ENCODE peak calls at places on chromosomes 2 and 18, in seven cellular contexts. M, S, U, W, F, Y and C are unnamed samples. For H3K4me1, the result is how much of the 10 kb centered on the place peaks cover.

GRCh38 chr2:164847966-164848365 is 6.3 kb upstream of the COBLL1 start:
- DNase-seq in M (no peak), S (no peak), U (no peak), W (no peak), F (no peak), Y (no peak), C (no peak)

GRCh38 chr2:77054938-77055337 is 467.2 kb downstream of the LRRTM4 start:
- DNase-seq in M (no peak), S (no peak), U (peak), W (no peak), F (no peak), Y (no peak), C (no peak)

GRCh38 chr2:88253375-88253774 is 83.2 kb downstream of the THNSL2 start:
- DNase-seq in M (no peak), S (no peak), U (no peak), W (no peak), F (no peak), Y (no peak), C (no peak)

GRCh38 chr18:58132595-58133191 is 88.7 kb downstream of the NEDD4L start:
- DNase-seq in M (no peak), S (no peak), U (no peak), W (no peak), F (no peak), Y (no peak), C (no peak)

GRCh38 chr2:134706587-134707329 is 12.0 kb downstream of the TMEM163 start:
- DNase-seq in M (no peak), S (no peak), U (no peak), W (no peak), F (no peak), Y (no peak), C (no peak)

GRCh38 chr18:62617793-62618591 is 95.2 kb downstream of the ZCCHC2 start:
- DNase-seq in M (no peak), S (no peak), U (no peak), W (no peak), F (no peak), Y (no peak), C (no peak)

GRCh38 chr2:190533175-190533967 is 1.2 kb downstream of the NEMP2 start:
- DNase-seq in M (no peak), S (no peak), U (no peak), W (peak), F (no peak), Y (no peak), C (no peak)

GRCh38 chr18:23169683-23170082 is 34.4 kb downstream of the CABLES1 start:
- DNase-seq in M (no peak), S (no peak), U (no peak), W (no peak), F (no peak), Y (peak), C (no peak)

GRCh38 chr2:39313575-39313974 is 69.8 kb upstream of the CDKL4 start:
- DNase-seq in M (no peak), S (no peak), U (no peak), W (no peak), F (no peak), Y (no peak), C (no peak)

GRCh38 chr2:216286616-216287231 is 85.6 kb downstream of the MARCHF4 start:
- DNase-seq in M (no peak), S (no peak), U (no peak), W (no peak), F (no peak), Y (no peak), C (no peak)

GRCh38 chr2:234679766-234680687 is 183.1 kb upstream of the ARL4C start:
- DNase-seq in M (no peak), S (no peak), U (no peak), W (peak), F (peak), Y (no peak), C (no peak)

GRCh38 chr2:104857262-104858221 is 3.6 kb downstream of the POU3F3 start:
- DNase-seq in M (no peak), S (no peak), U (peak), W (no peak), F (no peak), Y (no peak), C (no peak)

GRCh38 chr2:196584903-196585302 is 54.6 kb upstream of the CCDC150 start:
- DNase-seq in M (no peak), S (no peak), U (no peak), W (no peak), F (no peak), Y (no peak), C (no peak)

GRCh38 chr2:61970807-61971556 is 65.5 kb downstream of the COMMD1 start:
- DNase-seq in M (no peak), S (no peak), U (peak), W (no peak), F (no peak), Y (no peak), C (no peak)

GRCh38 chr2:14572588-14573089 is 59.9 kb upstream of the LRATD1 start:
- DNase-seq in M (no peak), S (no peak), U (no peak), W (no peak), F (no peak), Y (no peak), C (no peak)

GRCh38 chr2:209388416-209389037 is 35.3 kb upstream of the MAP2 start:
- DNase-seq in M (no peak), S (no peak), U (no peak), W (no peak), F (no peak), Y (no peak), C (no peak)

GRCh38 chr2:205527801-205528200 is 154.5 kb upstream of the NRP2 start:
- DNase-seq in M (no peak), S (no peak), U (no peak), W (no peak), F (no peak), Y (no peak), C (no peak)

GRCh38 chr18:23094411-23095165 is 40.7 kb upstream of the CABLES1 start:
- DNase-seq in M (no peak), S (no peak), U (peak), W (no peak), F (no peak), Y (peak), C (no peak)

GRCh38 chr18:58338961-58339722 is 289.7 kb downstream of the ALPK2 start:
- DNase-seq in M (no peak), S (no peak), U (peak), W (no peak), F (no peak), Y (no peak), C (peak)

GRCh38 chr2:58973831-58974281 is 732.7 kb upstream of the FANCL start:
- DNase-seq in M (no peak), S (peak), U (peak), W (no peak), F (no peak), Y (no peak), C (no peak)

GRCh38 chr18:48573632-48574293 is 34.9 kb downstream of the CTIF start:
- DNase-seq in M (no peak), S (no peak), U (no peak), W (no peak), F (no peak), Y (peak), C (no peak)

GRCh38 chr2:240911641-240912265 is 5.6 kb downstream of the CROCC2 start:
- DNase-seq in M (no peak), S (no peak), U (no peak), W (no peak), F (no peak), Y (no peak), C (no peak)

GRCh38 chr2:232464534-232464865 is 8.5 kb downstream of the ALPI start:
- DNase-seq in M (no peak), S (no peak), U (no peak), W (no peak), F (no peak), Y (no peak), C (no peak)

GRCh38 chr2:190179754-190180312 is 117.3 kb upstream of the MSTN start:
- DNase-seq in M (no peak), S (no peak), U (peak), W (no peak), F (no peak), Y (no peak), C (no peak)

GRCh38 chr2:144504191-144504590 is 15.7 kb downstream of the ZEB2 start:
- DNase-seq in M (no peak), S (no peak), U (peak), W (no peak), F (no peak), Y (no peak), C (no peak)

DNA sequence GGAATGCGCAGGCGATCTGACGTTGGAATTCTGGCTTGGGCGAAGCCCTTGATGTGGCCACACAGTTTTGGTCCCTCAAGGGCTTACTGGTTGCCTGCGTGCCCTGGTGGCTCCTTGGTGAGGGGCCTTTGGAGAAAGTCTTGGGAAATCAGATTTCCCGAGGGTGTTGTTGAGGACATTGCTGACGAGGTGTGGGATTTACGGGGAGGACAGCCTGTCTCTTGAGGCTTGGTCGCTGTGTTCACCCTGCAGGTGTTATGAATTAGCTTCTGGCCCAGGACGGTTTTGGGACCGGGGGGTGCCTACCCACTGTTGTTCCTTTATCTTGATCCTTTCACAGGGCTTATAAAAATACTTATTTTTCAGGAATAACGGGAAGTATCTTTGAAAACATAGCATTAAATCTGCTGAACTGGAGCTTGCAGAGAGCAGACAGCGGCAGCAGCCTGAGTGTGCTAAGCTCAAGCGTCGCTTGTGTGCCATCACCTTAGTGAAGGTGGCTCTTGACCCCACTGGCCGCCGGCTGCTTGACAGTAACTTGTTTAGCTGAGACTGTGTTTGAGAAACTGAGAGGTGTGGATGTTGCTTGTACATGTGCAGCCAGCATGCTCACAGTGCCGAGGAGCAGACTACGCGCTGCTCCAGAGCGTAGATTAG is 4.2 kb downstream of the CTDP1 start:
- DNase-seq in M (no peak), S (no peak), U (no peak), W (no peak), F (no peak), Y (peak), C (no peak)
- H3K4me1 ChIP-seq in M (under half), S (under half), U (under half), W (under half), F (under half), Y (under half), C (under half)

DNA sequence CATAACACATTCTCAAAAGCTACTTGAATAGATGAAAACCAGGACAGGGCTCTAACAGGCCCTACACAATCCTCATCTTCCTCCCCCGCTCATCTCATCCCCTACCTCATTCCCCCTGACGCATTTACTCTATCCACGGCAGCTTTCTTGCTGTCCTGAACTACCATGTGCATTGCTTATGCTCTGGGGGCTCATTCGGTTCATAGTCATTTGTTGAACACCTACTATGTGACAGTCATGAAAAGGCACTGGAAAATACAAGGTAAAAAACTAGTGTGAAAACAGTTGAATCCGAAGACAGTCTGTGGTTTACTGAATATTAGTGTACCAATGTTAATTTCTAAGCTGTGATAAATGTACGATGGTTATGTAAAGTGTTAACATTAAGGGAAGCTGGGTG is 797 bp downstream of the EIPR1 start:
- DNase-seq in M (no peak), S (no peak), U (no peak), W (no peak), F (no peak), Y (no peak), C (no peak)
- H3K4me3 ChIP-seq in M (peak), S (peak), U (peak), W (no peak), F (peak), Y (no peak), C (peak)

DNA sequence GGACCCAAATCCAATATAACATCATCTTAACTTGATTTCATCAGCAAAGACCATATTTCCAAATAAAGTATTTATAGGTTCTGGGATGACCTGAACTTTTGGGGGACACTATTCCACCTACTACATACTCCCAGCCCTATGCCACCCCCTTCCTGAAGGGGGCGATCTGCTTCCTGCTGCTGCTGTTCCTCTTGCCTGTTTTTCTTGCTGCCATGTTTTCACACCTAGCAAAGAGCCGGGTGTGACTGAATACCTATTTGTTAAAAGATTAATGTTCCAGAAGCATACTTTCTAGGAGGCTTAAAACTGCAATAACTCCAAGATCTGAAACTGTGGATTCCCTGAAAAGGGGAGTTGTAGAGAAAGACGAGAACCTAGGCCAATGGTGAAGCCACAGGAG is 89.7 kb downstream of the ICOS start:
- DNase-seq in M (no peak), S (no peak), U (no peak), W (no peak), F (no peak), Y (no peak), C (no peak)
- TF ChIP-seq CTCF in M (peak), S (peak), U (peak), W (no peak), F (no peak), Y (no peak), C (no peak)

DNA sequence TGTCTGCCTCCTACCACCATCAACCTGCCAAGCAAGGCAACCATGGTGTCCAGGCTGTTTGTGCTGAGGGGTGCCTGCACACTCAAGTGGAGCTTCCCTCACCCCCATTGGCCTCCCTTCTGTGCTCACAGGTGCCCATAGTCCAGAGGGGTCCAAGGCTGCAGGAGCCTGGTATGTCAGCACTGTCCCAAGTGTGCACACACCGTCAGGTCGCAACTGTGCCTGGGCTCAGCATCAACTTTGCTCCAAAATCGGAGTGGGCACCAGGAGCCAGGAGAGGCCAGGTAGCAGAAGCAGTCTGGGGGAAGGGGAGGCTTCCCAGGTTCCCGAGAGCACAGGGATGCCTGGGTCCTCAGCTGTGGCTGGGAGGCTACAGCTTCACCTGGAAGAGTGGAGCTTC is 1528.2 kb upstream of the SLC39A10 start:
- DNase-seq in M (no peak), S (no peak), U (no peak), W (no peak), F (no peak), Y (no peak), C (no peak)
- H3K4me1 ChIP-seq in M (under half), S (under half), U (under half), W (under half), F (under half), Y (under half), C (under half)